ENCODE peak calls at places on chromosomes 4 and X, in six cellular contexts. One of them, this sample, is unnamed.

GRCh38 chr4:101102114-101102752 is 245.1 kb downstream of the PPP3CA start:
- DNase-seq in HepG2: no peak
- DNase-seq in SK-N-SH: peak
- DNase-seq in K562: no peak
- DNase-seq in HCT116: no peak
- DNase-seq in H1: no peak
- DNase-seq in this sample: no peak

GRCh38 chr4:172656055-172656454 is 512.6 kb upstream of the GALNT7 start:
- DNase-seq in HepG2: no peak
- DNase-seq in HCT116: no peak
- DNase-seq in SK-N-SH: no peak
- DNase-seq in H1: no peak
- DNase-seq in K562: no peak
- DNase-seq in this sample: no peak

GRCh38 chrX:140432328-140433025 is 72.4 kb downstream of the SOX3 start:
- DNase-seq in K562: no peak
- DNase-seq in H1: no peak
- DNase-seq in HCT116: no peak
- DNase-seq in SK-N-SH: no peak
- DNase-seq in HepG2: no peak
- DNase-seq in this sample: no peak

GRCh38 chr4:129246850-129247542 is 151.0 kb downstream of the C4orf33 start:
- DNase-seq in HCT116: no peak
- DNase-seq in HepG2: no peak
- DNase-seq in SK-N-SH: no peak
- DNase-seq in H1: no peak
- DNase-seq in K562: no peak
- DNase-seq in this sample: no peak

GRCh38 chrX:101347859-101348451 is 587 bp downstream of the TIMM8A start:
- DNase-seq in HCT116: no peak
- DNase-seq in K562: peak
- DNase-seq in HepG2: peak
- DNase-seq in H1: no peak
- DNase-seq in SK-N-SH: peak
- DNase-seq in this sample: no peak

GRCh38 chrX:134484039-134484438 is 24.1 kb downstream of the HPRT1 start:
- DNase-seq in K562: peak
- DNase-seq in H1: no peak
- DNase-seq in SK-N-SH: peak
- DNase-seq in HCT116: peak
- DNase-seq in HepG2: peak
- DNase-seq in this sample: peak

GRCh38 chr4:89293299-89293698 is 14.3 kb downstream of the GPRIN3 start:
- DNase-seq in H1: no peak
- DNase-seq in HCT116: no peak
- DNase-seq in HepG2: no peak
- DNase-seq in K562: no peak
- DNase-seq in SK-N-SH: no peak
- DNase-seq in this sample: no peak

GRCh38 chr4:60619531-60620305 is 580.4 kb upstream of the ADGRL3 start:
- DNase-seq in SK-N-SH: no peak
- DNase-seq in H1: no peak
- DNase-seq in HepG2: no peak
- DNase-seq in K562: no peak
- DNase-seq in HCT116: no peak
- DNase-seq in this sample: no peak

GRCh38 chrX:48681539-48682183 is 1.9 kb upstream of the WAS start:
- DNase-seq in HCT116: no peak
- DNase-seq in K562: no peak
- DNase-seq in SK-N-SH: no peak
- DNase-seq in H1: no peak
- DNase-seq in HepG2: no peak
- DNase-seq in this sample: no peak

GRCh38 chr4:122360754-122361153 is 18.1 kb upstream of the ADAD1 start:
- DNase-seq in K562: no peak
- DNase-seq in H1: no peak
- DNase-seq in HepG2: no peak
- DNase-seq in SK-N-SH: no peak
- DNase-seq in HCT116: no peak
- DNase-seq in this sample: no peak

GRCh38 chr4:152535236-152535902 is 523 bp downstream of the FBXW7 start:
- DNase-seq in HCT116: no peak
- DNase-seq in SK-N-SH: peak
- DNase-seq in H1: peak
- DNase-seq in K562: peak
- DNase-seq in HepG2: no peak
- DNase-seq in this sample: no peak

GRCh38 chr4:54586343-54586953 is 71.3 kb upstream of the KIT start:
- DNase-seq in SK-N-SH: no peak
- DNase-seq in K562: peak
- DNase-seq in HCT116: no peak
- DNase-seq in H1: no peak
- DNase-seq in HepG2: no peak
- DNase-seq in this sample: no peak

GRCh38 chrX:85993539-85994197 is 53.7 kb downstream of the CHM start:
- DNase-seq in SK-N-SH: no peak
- DNase-seq in H1: no peak
- DNase-seq in HepG2: no peak
- DNase-seq in HCT116: no peak
- DNase-seq in K562: no peak
- DNase-seq in this sample: no peak

GRCh38 chrX:154019633-154020499 is at the start of gene IRAK1:
- DNase-seq in HCT116: no peak
- DNase-seq in HepG2: no peak
- DNase-seq in SK-N-SH: peak
- DNase-seq in H1: peak
- DNase-seq in K562: peak
- DNase-seq in this sample: no peak

GRCh38 chr4:140374130-140374477 is 658 bp downstream of the SCOC start:
- DNase-seq in SK-N-SH: no peak
- DNase-seq in HepG2: peak
- DNase-seq in H1: no peak
- DNase-seq in K562: no peak
- DNase-seq in HCT116: no peak
- DNase-seq in this sample: no peak

GRCh38 chrX:130974323-130974722 is 71.3 kb upstream of the ENOX2 start:
- DNase-seq in K562: no peak
- DNase-seq in HepG2: no peak
- DNase-seq in SK-N-SH: no peak
- DNase-seq in H1: no peak
- DNase-seq in HCT116: no peak
- DNase-seq in this sample: no peak

GRCh38 chrX:29634516-29634915 is 580.8 kb upstream of the MAGEB2 start:
- DNase-seq in HepG2: no peak
- DNase-seq in K562: no peak
- DNase-seq in H1: no peak
- DNase-seq in SK-N-SH: no peak
- DNase-seq in HCT116: no peak
- DNase-seq in this sample: no peak

GRCh38 chrX:10130354-10130753 is 26.4 kb upstream of the CLCN4 start:
- DNase-seq in HCT116: no peak
- DNase-seq in SK-N-SH: no peak
- DNase-seq in K562: no peak
- DNase-seq in H1: no peak
- DNase-seq in HepG2: no peak
- DNase-seq in this sample: no peak

GRCh38 chr4:10587697-10588096 is 96.9 kb downstream of the CLNK start:
- DNase-seq in K562: no peak
- DNase-seq in HCT116: no peak
- DNase-seq in SK-N-SH: no peak
- DNase-seq in H1: no peak
- DNase-seq in HepG2: no peak
- DNase-seq in this sample: no peak

GRCh38 chr4:110867251-110867960 is 244.5 kb upstream of the PITX2 start:
- DNase-seq in SK-N-SH: no peak
- DNase-seq in H1: no peak
- DNase-seq in HCT116: no peak
- DNase-seq in K562: no peak
- DNase-seq in HepG2: no peak
- DNase-seq in this sample: no peak

GRCh38 chrX:68822641-68823410 is 6.0 kb upstream of the EFNB1 start:
- DNase-seq in K562: peak
- DNase-seq in H1: no peak
- DNase-seq in HCT116: peak
- DNase-seq in HepG2: peak
- DNase-seq in SK-N-SH: peak
- DNase-seq in this sample: no peak

GRCh38 chr4:183751081-183751480 is 92.0 kb downstream of the TRAPPC11 start:
- DNase-seq in HepG2: no peak
- DNase-seq in H1: no peak
- DNase-seq in K562: no peak
- DNase-seq in SK-N-SH: no peak
- DNase-seq in HCT116: no peak
- DNase-seq in this sample: no peak

DNA sequence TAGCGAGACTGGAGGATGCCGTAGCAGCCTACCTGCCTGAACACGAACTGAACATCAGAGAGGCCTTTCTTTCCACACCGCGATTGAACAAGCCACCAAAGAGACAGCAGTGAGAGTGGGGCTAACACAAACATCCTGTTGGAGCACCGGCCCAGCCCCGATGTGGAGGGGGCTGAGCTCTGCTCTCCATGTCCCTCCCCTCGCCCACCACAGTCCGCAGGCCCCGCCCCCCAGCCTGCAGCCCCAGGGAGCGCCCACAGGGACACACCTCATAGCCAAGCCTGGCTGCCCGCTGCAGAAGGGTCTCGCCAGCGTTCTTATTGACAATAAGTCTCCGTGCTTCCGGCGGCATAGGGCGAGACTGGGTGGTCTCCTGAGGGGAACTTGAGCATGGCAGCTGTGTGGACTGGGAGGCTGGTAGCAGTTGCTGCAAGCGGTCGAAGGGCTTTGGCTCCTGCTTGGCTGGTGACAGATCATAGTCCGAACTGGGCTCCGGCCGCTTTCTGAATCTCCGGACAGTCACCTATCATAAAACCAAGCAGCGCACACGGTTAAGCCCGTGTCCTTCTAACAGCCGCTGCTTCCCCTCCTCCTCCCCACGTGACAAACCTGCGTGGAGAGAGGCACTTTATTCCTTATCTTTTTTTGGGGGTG is 35.8 kb downstream of the BCOR start:
- DNase-seq in SK-N-SH: no peak
- DNase-seq in K562: no peak
- DNase-seq in H1: no peak
- DNase-seq in HepG2: no peak
- DNase-seq in HCT116: no peak
- DNase-seq in this sample: no peak
- TF ChIP-seq SIN3A in SK-N-SH: no peak
- TF ChIP-seq SIN3A in K562: no peak
- TF ChIP-seq SIN3A in H1: no peak
- TF ChIP-seq SIN3A in HepG2: no peak
- TF ChIP-seq SIN3A in HCT116: no peak
- TF ChIP-seq SIN3A in this sample: no peak

DNA sequence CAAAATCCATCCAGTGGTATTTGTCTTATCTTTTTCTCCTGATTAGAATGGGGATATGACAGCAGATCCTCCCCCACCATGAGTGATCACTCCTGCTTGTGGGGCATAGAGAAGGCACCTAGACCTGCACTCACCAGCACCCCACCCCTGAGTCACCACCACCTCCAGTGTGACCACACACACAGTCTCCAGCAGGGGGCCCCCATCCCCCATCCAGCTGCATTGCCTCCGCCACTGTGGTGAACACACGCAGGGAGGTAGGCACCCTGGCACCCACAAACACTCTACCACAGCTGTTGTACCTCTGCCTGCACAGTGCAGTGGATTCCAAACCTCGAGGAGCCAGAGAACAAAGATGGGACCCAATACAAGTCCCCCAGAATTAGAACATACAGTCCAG is 9.0 kb upstream of the MAGEA8 start:
- DNase-seq in SK-N-SH: peak
- DNase-seq in K562: peak
- DNase-seq in HepG2: peak
- DNase-seq in H1: peak
- DNase-seq in HCT116: peak
- DNase-seq in this sample: peak
- TF ChIP-seq SIN3A in SK-N-SH: no peak
- TF ChIP-seq SIN3A in K562: no peak
- TF ChIP-seq SIN3A in HepG2: no peak
- TF ChIP-seq SIN3A in H1: no peak
- TF ChIP-seq SIN3A in HCT116: no peak
- TF ChIP-seq SIN3A in this sample: no peak

DNA sequence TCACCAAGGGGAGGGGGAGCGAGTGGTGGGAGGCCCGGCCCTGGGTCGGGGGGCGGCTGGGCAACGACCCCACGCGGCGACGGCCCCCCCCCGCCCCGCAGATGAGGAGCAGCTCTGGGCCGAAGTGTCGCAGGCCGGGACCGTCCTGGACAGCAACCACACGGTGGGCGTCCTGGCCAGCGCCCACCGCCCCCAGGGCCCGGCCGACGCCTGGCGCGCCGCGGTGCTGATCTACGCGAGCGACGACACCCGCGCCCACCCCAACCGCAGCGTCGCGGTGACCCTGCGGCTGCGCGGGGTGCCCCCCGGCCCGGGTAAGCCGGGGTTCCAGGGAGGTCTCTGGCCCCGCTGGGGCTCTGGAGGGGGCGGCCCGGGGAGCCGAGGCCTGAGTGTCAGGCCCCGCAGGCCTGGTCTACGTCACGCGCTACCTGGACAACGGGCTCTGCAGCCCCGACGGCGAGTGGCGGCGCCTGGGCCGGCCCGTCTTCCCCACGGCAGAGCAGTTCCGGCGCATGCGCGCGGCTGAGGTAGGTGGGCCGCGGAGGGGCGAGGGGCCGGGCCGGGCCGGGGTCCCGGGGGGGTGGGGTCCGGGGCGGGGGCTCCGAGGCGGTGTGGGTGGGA is 8.7 kb upstream of the FGFRL1 start:
- DNase-seq in HepG2: no peak
- DNase-seq in H1: no peak
- DNase-seq in SK-N-SH: no peak
- DNase-seq in K562: no peak
- DNase-seq in HCT116: no peak
- DNase-seq in this sample: no peak
- TF ChIP-seq SIN3A in HepG2: no peak
- TF ChIP-seq SIN3A in H1: no peak
- TF ChIP-seq SIN3A in SK-N-SH: no peak
- TF ChIP-seq SIN3A in K562: no peak
- TF ChIP-seq SIN3A in HCT116: no peak
- TF ChIP-seq SIN3A in this sample: no peak

GRCh38 chr4:39699676-39700409 is 1.9 kb downstream of the UBE2K start:
- DNase-seq in HepG2: peak
- DNase-seq in HCT116: no peak
- DNase-seq in H1: no peak
- DNase-seq in SK-N-SH: no peak
- DNase-seq in K562: peak
- DNase-seq in this sample: no peak
- TF ChIP-seq SIN3A in HepG2: no peak
- TF ChIP-seq SIN3A in HCT116: no peak
- TF ChIP-seq SIN3A in H1: no peak
- TF ChIP-seq SIN3A in SK-N-SH: no peak
- TF ChIP-seq SIN3A in K562: no peak
- TF ChIP-seq SIN3A in this sample: no peak

GRCh38 chr4:3527914-3528876 is 4.0 kb downstream of the LRPAP1 start:
- DNase-seq in H1: no peak
- DNase-seq in HCT116: no peak
- DNase-seq in SK-N-SH: no peak
- DNase-seq in K562: no peak
- DNase-seq in HepG2: no peak
- DNase-seq in this sample: no peak
- TF ChIP-seq SIN3A in H1: no peak
- TF ChIP-seq SIN3A in HCT116: no peak
- TF ChIP-seq SIN3A in SK-N-SH: no peak
- TF ChIP-seq SIN3A in K562: no peak
- TF ChIP-seq SIN3A in HepG2: no peak
- TF ChIP-seq SIN3A in this sample: no peak

GRCh38 chr4:7472443-7473013 is 37.8 kb upstream of the PSAPL1 start:
- DNase-seq in SK-N-SH: no peak
- DNase-seq in HCT116: no peak
- DNase-seq in K562: no peak
- DNase-seq in H1: no peak
- DNase-seq in HepG2: no peak
- DNase-seq in this sample: no peak
- TF ChIP-seq SIN3A in SK-N-SH: no peak
- TF ChIP-seq SIN3A in HCT116: no peak
- TF ChIP-seq SIN3A in K562: no peak
- TF ChIP-seq SIN3A in H1: no peak
- TF ChIP-seq SIN3A in HepG2: no peak
- TF ChIP-seq SIN3A in this sample: no peak